ENCODE peak calls at places on chromosome 19, in five cellular contexts. Y is GM23338, I is fibroblast of lung, O is left lung, D is left ventricle myocardium inferior. B is an unnamed sample.

GRCh38 chr19:7326105-7326877 is 22.4 kb upstream of the ARHGEF18 start:
- DNase-seq in Y (peak), I (peak), O (no peak), D (no peak), B (peak)

GRCh38 chr19:9936151-9937000 is at the start of gene OLFM2:
- DNase-seq in Y (peak), I (no peak), O (no peak), D (peak), B (no peak)

GRCh38 chr19:19748249-19748938 is 15.5 kb upstream of the ZNF14 start:
- DNase-seq in Y (no peak), I (no peak), O (peak), D (no peak), B (no peak)

GRCh38 chr19:5913739-5914357 is at the start of gene CAPS:
- DNase-seq in Y (no peak), I (peak), O (peak), D (peak), B (peak)

GRCh38 chr19:18594096-18594823 is 5.7 kb downstream of the REX1BD start:
- DNase-seq in Y (peak), I (peak), O (peak), D (peak), B (peak)

GRCh38 chr19:1252818-1253513 is 4.6 kb downstream of the MIDN start:
- DNase-seq in Y (no peak), I (peak), O (peak), D (peak), B (peak)

GRCh38 chr19:3314962-3315675 is 51.3 kb upstream of the NFIC start:
- DNase-seq in Y (no peak), I (no peak), O (no peak), D (no peak), B (no peak)

GRCh38 chr19:52689804-52690394 is 44.9 kb downstream of the ZNF611 start:
- DNase-seq in Y (peak), I (no peak), O (peak), D (peak), B (no peak)

GRCh38 chr19:54069482-54069881 is 5.8 kb upstream of the VSTM1 start:
- DNase-seq in Y (no peak), I (no peak), O (no peak), D (no peak), B (no peak)

GRCh38 chr19:27846944-27847343 is 1366.0 kb downstream of the UQCRFS1 start:
- DNase-seq in Y (no peak), I (no peak), O (no peak), D (no peak), B (no peak)

GRCh38 chr19:49775742-49776370 is 9.1 kb downstream of the AP2A1 start:
- DNase-seq in Y (no peak), I (no peak), O (no peak), D (no peak), B (no peak)

GRCh38 chr19:4555657-4556561 is 3.6 kb downstream of the SEMA6B start:
- DNase-seq in Y (peak), I (no peak), O (no peak), D (no peak), B (no peak)

GRCh38 chr19:2255982-2256685 is at the start of gene JSRP1:
- DNase-seq in Y (peak), I (no peak), O (no peak), D (no peak), B (no peak)

GRCh38 chr19:17079710-17080440 is 4.3 kb downstream of the MYO9B start:
- DNase-seq in Y (no peak), I (peak), O (peak), D (peak), B (peak)

GRCh38 chr19:58063712-58064111 is 4.6 kb downstream of the ZNF135 start:
- DNase-seq in Y (no peak), I (no peak), O (no peak), D (no peak), B (no peak)

GRCh38 chr19:50500060-50500752 is 10.8 kb downstream of the JOSD2 start:
- DNase-seq in Y (peak), I (no peak), O (peak), D (peak), B (no peak)

DNA sequence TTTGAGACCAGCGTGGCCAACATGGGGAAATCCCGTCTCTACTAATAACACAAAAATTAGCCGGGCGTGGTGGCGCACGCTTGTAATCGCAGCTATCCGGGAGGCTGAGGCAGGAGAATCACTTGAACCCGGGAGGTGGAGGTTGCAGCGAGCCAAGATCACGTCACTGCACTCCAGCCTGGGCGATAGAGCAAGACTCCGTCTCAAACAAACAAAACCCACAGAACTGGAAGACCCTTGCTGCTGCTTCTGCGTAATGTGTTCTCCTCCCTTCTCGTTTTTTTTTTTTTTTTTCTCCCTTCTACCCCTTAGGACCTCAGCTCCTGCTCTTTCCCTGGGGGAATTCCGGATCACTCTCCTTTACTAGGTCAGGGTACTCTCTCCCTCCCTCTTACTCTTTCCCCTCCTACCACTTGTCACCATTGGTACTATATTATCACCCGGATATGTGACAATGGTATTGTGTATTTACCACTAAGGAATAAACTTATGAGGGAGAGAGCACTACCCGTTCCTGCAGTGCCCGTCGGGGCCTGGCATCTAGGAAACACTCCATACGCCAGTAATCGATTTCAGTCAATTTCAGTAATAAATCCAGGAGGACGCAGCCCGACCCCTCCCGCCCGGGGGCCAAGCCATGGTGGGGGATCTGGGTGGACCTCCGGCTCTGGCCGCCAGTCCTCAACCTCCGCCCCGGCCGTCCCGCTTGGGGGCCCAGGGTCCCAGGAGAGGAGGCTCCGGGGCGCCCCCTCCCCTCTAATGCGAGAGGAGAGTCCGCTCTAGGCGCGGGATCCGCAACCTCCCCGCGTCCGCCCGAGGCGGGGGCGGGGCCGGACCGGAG is 423 bp upstream of the GARRE1 start:
- DNase-seq in Y (peak), I (peak), O (peak), D (peak), B (peak)
- TF ChIP-seq CTCF in Y (no peak), I (no peak), O (no peak), D (no peak), B (no peak)

GRCh38 chr19:12970070-12970820 is 869 bp downstream of the DAND5 start:
- DNase-seq in Y (no peak), I (no peak), O (no peak), D (no peak), B (no peak)

GRCh38 chr19:12969292-12969988 is at the start of gene DAND5:
- DNase-seq in Y (peak), I (no peak), O (no peak), D (peak), B (no peak)

GRCh38 chr19:12965017-12965811 is 4.2 kb upstream of the DAND5 start:
- DNase-seq in Y (peak), I (peak), O (peak), D (peak), B (peak)

GRCh38 chr19:12967907-12968306 is 1.5 kb upstream of the DAND5 start:
- DNase-seq in Y (no peak), I (no peak), O (no peak), D (no peak), B (peak)

DNA sequence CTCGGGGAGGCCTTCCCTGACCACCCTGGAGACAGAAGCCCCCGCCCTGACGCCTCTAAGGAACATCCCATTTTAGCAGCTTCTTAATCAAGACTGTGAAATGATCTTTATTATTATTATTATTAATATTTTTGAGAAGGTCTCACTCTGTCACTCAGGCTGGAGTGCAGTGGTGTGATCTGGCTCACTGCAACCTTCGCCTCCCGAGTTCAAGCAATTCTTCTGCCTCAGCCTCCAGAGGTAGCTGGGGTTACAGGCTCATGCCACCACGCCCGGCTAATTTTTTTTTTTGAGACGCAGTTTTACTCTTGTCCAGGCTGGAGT is 3.6 kb upstream of the DAND5 start:
- DNase-seq in Y (no peak), I (no peak), O (no peak), D (no peak), B (no peak)
- H3K4me3 ChIP-seq in Y (peak), I (no peak), O (no peak), D (peak), B (no peak)

DNA sequence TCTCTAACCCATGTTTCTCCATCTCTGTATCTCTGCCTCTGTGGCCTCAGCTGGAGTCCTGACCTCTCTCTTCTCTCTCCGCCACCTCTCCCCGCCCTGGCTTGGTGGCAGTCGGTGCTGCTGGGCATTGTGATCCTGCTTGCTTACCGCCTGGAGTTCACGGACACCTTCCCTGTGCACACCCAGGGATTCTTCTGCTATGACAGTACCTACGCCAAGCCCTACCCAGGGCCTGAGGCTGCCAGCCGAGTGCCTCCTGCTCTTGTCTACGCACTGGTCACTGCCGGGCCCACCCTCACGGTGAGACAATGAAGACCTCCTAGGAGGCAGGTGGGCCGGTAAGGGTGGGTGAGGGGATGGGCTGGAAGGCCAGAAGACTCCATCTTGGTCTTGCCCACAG is 4.2 kb downstream of the PLPPR2 start:
- DNase-seq in Y (no peak), I (no peak), O (no peak), D (no peak), B (no peak)
- TF ChIP-seq CTCF in Y (no peak), I (no peak), O (no peak), D (no peak), B (no peak)

GRCh38 chr19:35822579-35822978 is 9.9 kb upstream of the PRODH2 start:
- DNase-seq in Y (no peak), I (no peak), O (no peak), D (no peak), B (no peak)
- H3K4me3 ChIP-seq in Y (no peak), I (no peak), O (no peak), D (no peak), B (no peak)